ENCODE peak calls at places on chromosome 9, in four cellular contexts. I is uterus, H is endothelial cell of umbilical vein, V is ovary. S is an unnamed sample.

GRCh38 chr9:91817493-91818225 is 132.4 kb downstream of the ROR2 start:
- DNase-seq in I (peak; percentile 58), H (peak; percentile 21), V (peak; percentile 54), S (no peak)

GRCh38 chr9:114000671-114001409 is 77.3 kb downstream of the AMBP start:
- DNase-seq in I (peak; percentile 11), H (no peak), V (peak; percentile 4), S (no peak)

GRCh38 chr9:84667571-84668203 is 1.8 kb upstream of the NTRK2 start:
- DNase-seq in I (no peak), H (peak; percentile 34), V (peak; percentile 34), S (peak; percentile 1)

GRCh38 chr9:111974092-111974681 is 77.6 kb downstream of the UGCG start:
- DNase-seq in I (no peak), H (peak; percentile 48), V (no peak), S (no peak)

GRCh38 chr9:137064027-137064879 is 6.1 kb downstream of the SAPCD2 start:
- DNase-seq in I (peak; percentile 47), H (peak; percentile 31), V (peak; percentile 70), S (peak; percentile 72)

GRCh38 chr9:89278997-89279739 is 31.8 kb upstream of the CKS2 start:
- DNase-seq in I (peak; percentile 23), H (peak; percentile 55), V (no peak), S (peak; percentile 60)

GRCh38 chr9:27471789-27472585 is 52.1 kb upstream of the IFNK start:
- DNase-seq in I (no peak), H (no peak), V (peak; percentile 36), S (no peak)

GRCh38 chr9:83432104-83432627 is 106.0 kb downstream of the FRMD3 start:
- DNase-seq in I (peak; percentile 70), H (peak; percentile 60), V (peak; percentile 31), S (no peak)

GRCh38 chr9:133786936-133787748 is 49.0 kb upstream of the SARDH start:
- DNase-seq in I (no peak), H (no peak), V (no peak), S (no peak)

GRCh38 chr9:133887540-133888047 is 104.5 kb downstream of the VAV2 start:
- DNase-seq in I (no peak), H (no peak), V (no peak), S (no peak)

GRCh38 chr9:95075700-95076099 is 241.8 kb downstream of the FANCC start:
- DNase-seq in I (no peak), H (no peak), V (no peak), S (no peak)

GRCh38 chr9:116750543-116750942 is 63.4 kb downstream of the TRIM32 start:
- DNase-seq in I (no peak), H (no peak), V (no peak), S (no peak)

GRCh38 chr9:91245432-91246313 is 116.0 kb downstream of the AUH start:
- DNase-seq in I (no peak), H (peak; percentile 13), V (no peak), S (peak; percentile 17)

GRCh38 chr9:98823666-98824334 is 16.3 kb downstream of the GALNT12 start:
- DNase-seq in I (no peak), H (no peak), V (no peak), S (no peak)

GRCh38 chr9:130663258-130664171 is 879 bp upstream of the PRDM12 start:
- DNase-seq in I (no peak), H (no peak), V (no peak), S (no peak)

GRCh38 chr9:93958875-93959682 is 3.9 kb upstream of the BARX1 start:
- DNase-seq in I (no peak), H (peak; percentile 7), V (no peak), S (no peak)

GRCh38 chr9:87099383-87099782 is 152.1 kb upstream of the GAS1 start:
- DNase-seq in I (no peak), H (no peak), V (no peak), S (no peak)

GRCh38 chr9:83596899-83597504 is 25.9 kb upstream of the IDNK start:
- DNase-seq in I (no peak), H (peak; percentile 31), V (peak; percentile 24), S (peak; percentile 64)

GRCh38 chr9:27204578-27204977 is 92.4 kb downstream of the EQTN start:
- DNase-seq in I (no peak), H (no peak), V (no peak), S (no peak)

GRCh38 chr9:134917431-134918373 is at the start of gene FCN1:
- DNase-seq in I (no peak), H (no peak), V (no peak), S (no peak)
- TF ChIP-seq POLR2A in I (no peak), H (no peak), V (no peak), S (no peak)

GRCh38 chr9:33127881-33128280 is 39.3 kb downstream of the B4GALT1 start:
- DNase-seq in I (no peak), H (no peak), V (no peak), S (no peak)

GRCh38 chr9:33128570-33128969 is 38.6 kb downstream of the B4GALT1 start:
- DNase-seq in I (no peak), H (no peak), V (no peak), S (no peak)

GRCh38 chr9:33130501-33130900 is 36.6 kb downstream of the B4GALT1 start:
- DNase-seq in I (no peak), H (peak; percentile 66), V (no peak), S (peak; percentile 19)

GRCh38 chr9:33129886-33130284 is 37.3 kb downstream of the B4GALT1 start:
- DNase-seq in I (no peak), H (no peak), V (no peak), S (no peak)

DNA sequence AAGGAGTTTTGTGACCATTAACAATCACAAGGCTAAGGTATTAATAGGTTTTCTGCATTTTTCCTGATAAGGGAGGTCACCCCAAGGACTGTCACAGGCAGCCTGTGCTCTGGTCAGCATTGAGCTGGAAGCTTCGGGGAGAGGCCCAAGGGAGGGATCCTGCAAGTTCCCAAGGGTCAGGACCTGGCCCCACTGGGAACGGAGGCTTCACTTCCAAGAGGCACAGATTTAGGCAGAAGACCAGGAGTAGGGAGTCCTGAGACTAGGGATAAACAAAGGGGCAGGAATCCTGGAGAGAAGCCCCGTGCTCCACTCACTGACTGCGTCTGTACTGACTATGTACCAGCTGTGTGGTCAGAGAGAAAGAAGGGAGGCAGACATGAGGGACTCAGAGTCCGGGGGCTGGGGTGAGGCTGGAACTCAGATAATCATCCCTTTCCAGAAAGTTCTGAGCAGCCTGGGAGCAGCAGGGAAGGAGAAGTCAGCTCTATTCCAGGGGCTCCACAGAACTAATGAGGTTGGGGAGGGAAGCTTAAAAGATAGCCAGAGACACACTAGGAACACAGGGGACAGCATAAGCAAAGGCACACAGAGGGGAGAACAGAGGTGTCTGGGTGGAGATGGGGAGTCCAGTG is 37.8 kb downstream of the B4GALT1 start:
- DNase-seq in I (no peak), H (no peak), V (no peak), S (no peak)
- TF ChIP-seq POLR2A in I (no peak), H (no peak), V (no peak), S (no peak)

DNA sequence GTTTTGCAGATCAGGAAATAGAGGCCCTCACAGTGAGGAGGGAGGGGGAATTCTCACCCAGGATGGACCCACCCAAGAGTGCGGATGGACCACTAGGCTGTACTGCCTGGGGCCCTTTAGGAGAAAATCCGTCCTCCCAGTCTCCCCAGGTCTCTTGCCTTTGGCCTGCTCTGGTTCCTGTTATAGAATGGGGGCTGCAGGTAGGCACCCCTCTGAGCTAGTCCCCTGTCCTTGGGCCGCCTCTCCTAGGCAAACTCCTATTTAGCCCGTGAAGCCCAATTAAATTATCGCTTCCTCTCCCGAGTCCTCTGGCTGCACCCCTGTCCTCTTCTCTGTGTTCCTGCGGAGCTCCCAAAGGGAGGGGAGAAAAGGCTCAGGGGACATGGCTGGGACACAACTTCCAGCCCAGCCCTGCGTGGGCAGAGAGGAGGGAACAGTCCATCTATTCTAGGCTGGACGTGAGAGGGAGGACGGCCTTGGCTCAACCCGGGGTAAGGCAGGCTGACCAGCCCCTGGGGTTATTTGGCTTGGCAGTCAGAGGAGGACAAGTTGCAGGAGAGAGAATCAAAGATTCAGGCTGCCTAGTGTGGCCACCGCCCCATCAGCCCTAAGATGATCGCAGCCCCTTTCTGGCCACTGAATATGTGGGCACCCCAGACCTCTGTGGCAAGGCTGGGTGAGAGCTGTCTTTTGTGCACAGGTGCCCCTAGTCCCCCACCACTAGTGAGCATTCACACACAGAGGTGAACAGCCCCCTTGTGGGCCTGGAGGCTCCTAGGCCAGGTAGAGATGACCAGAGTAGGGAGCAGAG is 134.2 kb downstream of the C9orf50 start:
- DNase-seq in I (peak; percentile 80), H (no peak), V (peak; percentile 79), S (no peak)
- TF ChIP-seq POLR2A in I (peak; percentile 21), H (no peak), V (no peak), S (no peak)

DNA sequence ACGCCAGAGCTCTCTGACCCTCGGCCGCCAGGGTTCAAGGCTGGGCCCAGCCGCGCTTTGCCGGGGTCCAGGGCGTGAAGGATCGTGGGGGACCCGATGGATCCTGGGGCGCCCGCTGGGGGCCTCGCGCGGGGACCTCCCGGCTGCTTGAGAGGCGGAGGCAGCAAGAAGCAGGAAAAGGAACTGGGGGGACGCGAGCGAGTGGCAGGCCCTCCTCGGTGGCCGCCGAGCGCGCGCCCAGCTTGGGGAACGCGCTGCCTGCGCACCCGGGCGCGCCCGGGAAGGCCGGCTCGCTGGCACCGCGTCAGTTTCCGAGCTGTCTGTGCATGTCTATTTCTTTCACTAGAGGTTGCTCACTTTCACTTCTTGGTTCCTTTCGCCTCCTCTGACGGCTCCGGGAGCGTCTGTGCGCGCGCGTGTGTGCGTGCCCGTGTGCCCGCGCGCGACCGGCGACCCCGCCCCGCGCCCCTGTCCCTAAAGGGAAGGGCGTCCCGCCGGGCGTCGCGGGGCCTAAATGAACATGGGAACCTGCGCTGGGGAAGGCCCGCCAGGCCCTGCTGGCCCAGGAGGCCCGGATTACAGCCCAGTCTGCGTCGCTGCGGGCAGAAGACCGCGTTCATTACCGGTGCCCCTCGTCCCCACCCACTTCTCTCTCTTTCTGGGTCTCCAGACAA is 205.5 kb upstream of the IER5L start:
- DNase-seq in I (peak; percentile 80), H (peak; percentile 47), V (peak; percentile 86), S (peak; percentile 20)
- TF ChIP-seq POLR2A in I (no peak), H (peak; percentile 29), V (no peak), S (no peak)

GRCh38 chr9:68690088-68690487 is 15.0 kb upstream of the PIP5K1B start:
- DNase-seq in I (peak; percentile 47), H (peak; percentile 43), V (no peak), S (peak; percentile 14)

GRCh38 chr9:68685770-68686169 is 19.3 kb upstream of the PIP5K1B start:
- DNase-seq in I (no peak), H (peak; percentile 39), V (no peak), S (peak; percentile 81)

GRCh38 chr9:68683433-68683832 is 21.6 kb upstream of the PIP5K1B start:
- DNase-seq in I (no peak), H (no peak), V (no peak), S (no peak)

GRCh38 chr9:68685213-68685612 is 19.8 kb upstream of the PIP5K1B start:
- DNase-seq in I (no peak), H (no peak), V (no peak), S (no peak)
- TF ChIP-seq POLR2A in I (no peak), H (no peak), V (no peak), S (no peak)

DNA sequence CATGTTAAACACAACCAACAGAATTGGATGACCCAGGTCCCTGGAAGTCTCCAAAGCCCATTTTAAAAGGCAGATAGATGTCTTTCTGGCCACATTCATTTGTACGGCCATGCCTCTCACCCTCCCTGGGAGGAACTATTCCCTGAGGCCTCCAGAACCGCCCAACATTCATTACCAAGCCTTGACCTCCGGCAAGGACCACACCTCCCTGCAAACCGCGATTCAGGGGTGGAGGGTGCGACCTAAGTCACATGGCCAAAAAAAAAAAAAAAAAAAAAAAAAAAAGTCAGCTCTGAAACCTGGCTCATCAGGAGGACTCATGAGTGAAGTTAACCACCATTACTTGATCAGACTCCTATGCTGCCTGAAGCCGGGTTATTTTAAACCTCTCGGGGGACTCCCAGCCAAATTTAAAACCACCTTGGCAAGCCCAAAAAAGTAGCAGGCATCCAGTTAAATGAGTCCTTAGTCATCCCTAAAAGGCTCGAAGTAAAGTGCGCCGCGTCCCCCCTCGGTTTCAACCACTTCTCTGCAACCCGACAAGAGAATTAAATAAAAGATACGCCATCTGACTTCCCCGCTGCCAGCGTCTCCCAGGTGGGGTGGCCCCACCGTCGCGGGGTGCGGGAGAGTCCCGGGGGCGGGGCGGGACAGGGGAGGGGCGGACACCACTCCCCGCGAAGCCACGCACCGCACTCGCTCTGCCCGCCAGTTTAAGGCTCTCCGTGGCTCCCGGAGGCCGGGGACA is 2.4 kb downstream of the KLF9 start:
- DNase-seq in I (peak; percentile 78), H (peak; percentile 69), V (peak; percentile 73), S (peak; percentile 73)
- TF ChIP-seq POLR2A in I (peak; percentile 6), H (peak; percentile 11), V (no peak), S (peak; percentile 87)